ENCODE peak calls at places on chromosomes 11 and 22, in nine cellular contexts. S, F, Z, W, R, A, V, Q and U are unnamed samples.
A peak's percentile ranks its signal among the peaks of the same experiment; 100 is the strongest.

GRCh38 chr11:44470849-44471248 is 94.6 kb upstream of the CD82 start:
- DNase-seq in Q (no peak), Z (no peak), V (no peak), F (no peak), S (no peak), R (no peak), A (no peak), W (no peak), U (no peak)

GRCh38 chr11:69089258-69089657 is 40.5 kb downstream of the TPCN2 start:
- DNase-seq in Z (no peak), R (no peak), A (no peak), F (no peak), S (peak; percentile 17), Q (no peak), V (no peak), W (no peak), U (peak; percentile 80)

GRCh38 chr22:41857160-41857859 is 24.4 kb downstream of the SREBF2 start:
- DNase-seq in W (peak; percentile 78), Z (peak; percentile 61), A (peak; percentile 63), V (peak; percentile 43), S (peak; percentile 70), R (peak; percentile 10), F (peak; percentile 85), Q (peak; percentile 52), U (peak; percentile 80)

GRCh38 chr11:108221401-108221800 is 1.0 kb downstream of the NPAT start:
- DNase-seq in Z (peak; percentile 34), F (no peak), V (no peak), A (no peak), Q (no peak), S (peak; percentile 79), W (no peak), R (no peak), U (peak; percentile 18)

GRCh38 chr11:131109256-131109655 is 193.0 kb upstream of the SNX19 start:
- DNase-seq in S (no peak), Q (no peak), W (no peak), Z (no peak), F (no peak), V (no peak), A (no peak), R (no peak), U (peak; percentile 79)

GRCh38 chr22:18152519-18152918 is 2.5 kb downstream of the USP18 start:
- DNase-seq in A (no peak), Z (no peak), S (no peak), V (no peak), W (no peak), R (no peak), Q (peak; percentile 29), F (peak; percentile 9), U (no peak)

GRCh38 chr11:20363149-20363499 is 390 bp upstream of the HTATIP2 start:
- DNase-seq in V (no peak), Q (no peak), S (no peak), W (no peak), Z (no peak), R (no peak), F (no peak), A (no peak), U (no peak)

GRCh38 chr11:70307176-70307575 is 36.7 kb downstream of the PPFIA1 start:
- DNase-seq in W (no peak), Q (no peak), F (no peak), V (no peak), Z (no peak), R (no peak), A (no peak), S (peak; percentile 84), U (peak; percentile 35)

GRCh38 chr11:117547188-117547831 is 219.7 kb downstream of the CEP164 start:
- DNase-seq in A (no peak), Z (peak; percentile 92), V (no peak), W (no peak), R (peak; percentile 40), Q (no peak), F (no peak), S (no peak), U (no peak)